ENCODE peak calls at places on chromosome 16, in nine cellular contexts. One of them, this sample, is unnamed.

GRCh38 chr16:56237451-56237930 is 46.2 kb downstream of the GNAO1 start:
- DNase-seq in activated CD4-positive, CD25-positive, alpha-beta regulatory T cell: no peak
- DNase-seq in GM06990: no peak
- DNase-seq in HFF-Myc: no peak
- DNase-seq in brain microvascular endothelial cell: no peak
- DNase-seq in activated CD4-positive, alpha-beta T cell treated with anti-CD3 and anti-CD28 coated beads, Interleukin-2, amount 50 U/mL, for 1 hour: no peak
- DNase-seq in HS-5: no peak
- DNase-seq in HTR-8/SVneo: no peak
- DNase-seq in activated naive CD8-positive, alpha-beta T cell treated with anti-CD3 and anti-CD28 coated beads, Interleukin-2, amount 50 U/mL, for 24 hours: no peak
- DNase-seq in this sample: no peak

GRCh38 chr16:81097230-81097629 is 1.0 kb upstream of the GCSH start:
- DNase-seq in activated CD4-positive, CD25-positive, alpha-beta regulatory T cell: no peak
- DNase-seq in GM06990: no peak
- DNase-seq in HFF-Myc: no peak
- DNase-seq in brain microvascular endothelial cell: no peak
- DNase-seq in activated CD4-positive, alpha-beta T cell treated with anti-CD3 and anti-CD28 coated beads, Interleukin-2, amount 50 U/mL, for 1 hour: no peak
- DNase-seq in HS-5: no peak
- DNase-seq in HTR-8/SVneo: no peak
- DNase-seq in activated naive CD8-positive, alpha-beta T cell treated with anti-CD3 and anti-CD28 coated beads, Interleukin-2, amount 50 U/mL, for 24 hours: no peak
- DNase-seq in this sample: no peak

GRCh38 chr16:66152841-66153525 is 213.5 kb upstream of the CDH5 start:
- DNase-seq in activated CD4-positive, CD25-positive, alpha-beta regulatory T cell: no peak
- DNase-seq in GM06990: no peak
- DNase-seq in HFF-Myc: no peak
- DNase-seq in brain microvascular endothelial cell: peak
- DNase-seq in activated CD4-positive, alpha-beta T cell treated with anti-CD3 and anti-CD28 coated beads, Interleukin-2, amount 50 U/mL, for 1 hour: no peak
- DNase-seq in HS-5: no peak
- DNase-seq in HTR-8/SVneo: no peak
- DNase-seq in activated naive CD8-positive, alpha-beta T cell treated with anti-CD3 and anti-CD28 coated beads, Interleukin-2, amount 50 U/mL, for 24 hours: no peak
- DNase-seq in this sample: peak

GRCh38 chr16:68275611-68276191 is 11.4 kb downstream of the SLC7A6 start:
- DNase-seq in activated CD4-positive, CD25-positive, alpha-beta regulatory T cell: no peak
- DNase-seq in GM06990: peak
- DNase-seq in HFF-Myc: no peak
- DNase-seq in brain microvascular endothelial cell: no peak
- DNase-seq in activated CD4-positive, alpha-beta T cell treated with anti-CD3 and anti-CD28 coated beads, Interleukin-2, amount 50 U/mL, for 1 hour: peak
- DNase-seq in HS-5: no peak
- DNase-seq in HTR-8/SVneo: no peak
- DNase-seq in activated naive CD8-positive, alpha-beta T cell treated with anti-CD3 and anti-CD28 coated beads, Interleukin-2, amount 50 U/mL, for 24 hours: no peak
- DNase-seq in this sample: no peak

GRCh38 chr16:23072084-23072599 is 77.1 kb downstream of the USP31 start:
- DNase-seq in activated CD4-positive, CD25-positive, alpha-beta regulatory T cell: no peak
- DNase-seq in GM06990: no peak
- DNase-seq in HFF-Myc: no peak
- DNase-seq in brain microvascular endothelial cell: peak
- DNase-seq in activated CD4-positive, alpha-beta T cell treated with anti-CD3 and anti-CD28 coated beads, Interleukin-2, amount 50 U/mL, for 1 hour: no peak
- DNase-seq in HS-5: no peak
- DNase-seq in HTR-8/SVneo: no peak
- DNase-seq in activated naive CD8-positive, alpha-beta T cell treated with anti-CD3 and anti-CD28 coated beads, Interleukin-2, amount 50 U/mL, for 24 hours: no peak
- DNase-seq in this sample: no peak

GRCh38 chr16:78303946-78304345 is 204.5 kb downstream of the WWOX start:
- DNase-seq in activated CD4-positive, CD25-positive, alpha-beta regulatory T cell: no peak
- DNase-seq in GM06990: no peak
- DNase-seq in HFF-Myc: no peak
- DNase-seq in brain microvascular endothelial cell: no peak
- DNase-seq in activated CD4-positive, alpha-beta T cell treated with anti-CD3 and anti-CD28 coated beads, Interleukin-2, amount 50 U/mL, for 1 hour: no peak
- DNase-seq in HS-5: no peak
- DNase-seq in HTR-8/SVneo: no peak
- DNase-seq in activated naive CD8-positive, alpha-beta T cell treated with anti-CD3 and anti-CD28 coated beads, Interleukin-2, amount 50 U/mL, for 24 hours: no peak
- DNase-seq in this sample: no peak

GRCh38 chr16:84446596-84447392 is 57.7 kb downstream of the MEAK7 start:
- DNase-seq in activated CD4-positive, CD25-positive, alpha-beta regulatory T cell: no peak
- DNase-seq in GM06990: no peak
- DNase-seq in HFF-Myc: no peak
- DNase-seq in brain microvascular endothelial cell: no peak
- DNase-seq in activated CD4-positive, alpha-beta T cell treated with anti-CD3 and anti-CD28 coated beads, Interleukin-2, amount 50 U/mL, for 1 hour: no peak
- DNase-seq in HS-5: no peak
- DNase-seq in HTR-8/SVneo: no peak
- DNase-seq in activated naive CD8-positive, alpha-beta T cell treated with anti-CD3 and anti-CD28 coated beads, Interleukin-2, amount 50 U/mL, for 24 hours: no peak
- DNase-seq in this sample: no peak

GRCh38 chr16:8854298-8854948 is 14.4 kb downstream of the CARHSP1 start:
- DNase-seq in activated CD4-positive, CD25-positive, alpha-beta regulatory T cell: no peak
- DNase-seq in GM06990: no peak
- DNase-seq in HFF-Myc: no peak
- DNase-seq in brain microvascular endothelial cell: no peak
- DNase-seq in activated CD4-positive, alpha-beta T cell treated with anti-CD3 and anti-CD28 coated beads, Interleukin-2, amount 50 U/mL, for 1 hour: no peak
- DNase-seq in HS-5: no peak
- DNase-seq in HTR-8/SVneo: no peak
- DNase-seq in activated naive CD8-positive, alpha-beta T cell treated with anti-CD3 and anti-CD28 coated beads, Interleukin-2, amount 50 U/mL, for 24 hours: no peak
- DNase-seq in this sample: no peak

GRCh38 chr16:89053725-89054029 is 40.0 kb upstream of the ACSF3 start:
- DNase-seq in activated CD4-positive, CD25-positive, alpha-beta regulatory T cell: no peak
- DNase-seq in GM06990: no peak
- DNase-seq in HFF-Myc: no peak
- DNase-seq in brain microvascular endothelial cell: no peak
- DNase-seq in activated CD4-positive, alpha-beta T cell treated with anti-CD3 and anti-CD28 coated beads, Interleukin-2, amount 50 U/mL, for 1 hour: no peak
- DNase-seq in HS-5: no peak
- DNase-seq in HTR-8/SVneo: no peak
- DNase-seq in activated naive CD8-positive, alpha-beta T cell treated with anti-CD3 and anti-CD28 coated beads, Interleukin-2, amount 50 U/mL, for 24 hours: no peak
- DNase-seq in this sample: no peak

GRCh38 chr16:88349903-88350900 is 32.6 kb upstream of the ZNF469 start:
- DNase-seq in activated CD4-positive, CD25-positive, alpha-beta regulatory T cell: no peak
- DNase-seq in GM06990: no peak
- DNase-seq in HFF-Myc: no peak
- DNase-seq in brain microvascular endothelial cell: no peak
- DNase-seq in activated CD4-positive, alpha-beta T cell treated with anti-CD3 and anti-CD28 coated beads, Interleukin-2, amount 50 U/mL, for 1 hour: no peak
- DNase-seq in HS-5: no peak
- DNase-seq in HTR-8/SVneo: no peak
- DNase-seq in activated naive CD8-positive, alpha-beta T cell treated with anti-CD3 and anti-CD28 coated beads, Interleukin-2, amount 50 U/mL, for 24 hours: no peak
- DNase-seq in this sample: no peak

GRCh38 chr16:9008335-9009260 is 44.9 kb upstream of the USP7 start:
- DNase-seq in activated CD4-positive, CD25-positive, alpha-beta regulatory T cell: peak
- DNase-seq in GM06990: peak
- DNase-seq in HFF-Myc: peak
- DNase-seq in brain microvascular endothelial cell: peak
- DNase-seq in activated CD4-positive, alpha-beta T cell treated with anti-CD3 and anti-CD28 coated beads, Interleukin-2, amount 50 U/mL, for 1 hour: peak
- DNase-seq in HS-5: no peak
- DNase-seq in HTR-8/SVneo: peak
- DNase-seq in activated naive CD8-positive, alpha-beta T cell treated with anti-CD3 and anti-CD28 coated beads, Interleukin-2, amount 50 U/mL, for 24 hours: peak
- DNase-seq in this sample: no peak

GRCh38 chr16:53598513-53599266 is 95.7 kb upstream of the AKTIP start:
- DNase-seq in activated CD4-positive, CD25-positive, alpha-beta regulatory T cell: no peak
- DNase-seq in GM06990: no peak
- DNase-seq in HFF-Myc: no peak
- DNase-seq in brain microvascular endothelial cell: no peak
- DNase-seq in activated CD4-positive, alpha-beta T cell treated with anti-CD3 and anti-CD28 coated beads, Interleukin-2, amount 50 U/mL, for 1 hour: no peak
- DNase-seq in HS-5: no peak
- DNase-seq in HTR-8/SVneo: no peak
- DNase-seq in activated naive CD8-positive, alpha-beta T cell treated with anti-CD3 and anti-CD28 coated beads, Interleukin-2, amount 50 U/mL, for 24 hours: no peak
- DNase-seq in this sample: no peak

GRCh38 chr16:80233097-80233835 is 307.5 kb upstream of the DYNLRB2 start:
- DNase-seq in activated CD4-positive, CD25-positive, alpha-beta regulatory T cell: no peak
- DNase-seq in GM06990: no peak
- DNase-seq in HFF-Myc: no peak
- DNase-seq in brain microvascular endothelial cell: peak
- DNase-seq in activated CD4-positive, alpha-beta T cell treated with anti-CD3 and anti-CD28 coated beads, Interleukin-2, amount 50 U/mL, for 1 hour: no peak
- DNase-seq in HS-5: no peak
- DNase-seq in HTR-8/SVneo: no peak
- DNase-seq in activated naive CD8-positive, alpha-beta T cell treated with anti-CD3 and anti-CD28 coated beads, Interleukin-2, amount 50 U/mL, for 24 hours: no peak
- DNase-seq in this sample: no peak

GRCh38 chr16:87960851-87961250 is 9.6 kb downstream of the BANP start:
- DNase-seq in activated CD4-positive, CD25-positive, alpha-beta regulatory T cell: no peak
- DNase-seq in GM06990: no peak
- DNase-seq in HFF-Myc: no peak
- DNase-seq in brain microvascular endothelial cell: no peak
- DNase-seq in activated CD4-positive, alpha-beta T cell treated with anti-CD3 and anti-CD28 coated beads, Interleukin-2, amount 50 U/mL, for 1 hour: no peak
- DNase-seq in HS-5: no peak
- DNase-seq in HTR-8/SVneo: no peak
- DNase-seq in activated naive CD8-positive, alpha-beta T cell treated with anti-CD3 and anti-CD28 coated beads, Interleukin-2, amount 50 U/mL, for 24 hours: no peak
- DNase-seq in this sample: no peak

GRCh38 chr16:88455610-88456355 is 2.7 kb downstream of the ZFPM1 start:
- DNase-seq in activated CD4-positive, CD25-positive, alpha-beta regulatory T cell: peak
- DNase-seq in GM06990: peak
- DNase-seq in HFF-Myc: no peak
- DNase-seq in brain microvascular endothelial cell: peak
- DNase-seq in activated CD4-positive, alpha-beta T cell treated with anti-CD3 and anti-CD28 coated beads, Interleukin-2, amount 50 U/mL, for 1 hour: peak
- DNase-seq in HS-5: no peak
- DNase-seq in HTR-8/SVneo: peak
- DNase-seq in activated naive CD8-positive, alpha-beta T cell treated with anti-CD3 and anti-CD28 coated beads, Interleukin-2, amount 50 U/mL, for 24 hours: peak
- DNase-seq in this sample: no peak

GRCh38 chr16:57781349-57781740 is 20.9 kb downstream of the KIFC3 start:
- DNase-seq in activated CD4-positive, CD25-positive, alpha-beta regulatory T cell: no peak
- DNase-seq in GM06990: no peak
- DNase-seq in HFF-Myc: no peak
- DNase-seq in brain microvascular endothelial cell: no peak
- DNase-seq in activated CD4-positive, alpha-beta T cell treated with anti-CD3 and anti-CD28 coated beads, Interleukin-2, amount 50 U/mL, for 1 hour: no peak
- DNase-seq in HS-5: no peak
- DNase-seq in HTR-8/SVneo: no peak
- DNase-seq in activated naive CD8-positive, alpha-beta T cell treated with anti-CD3 and anti-CD28 coated beads, Interleukin-2, amount 50 U/mL, for 24 hours: no peak
- DNase-seq in this sample: no peak

GRCh38 chr16:81718637-81719036 is 60.5 kb upstream of the PLCG2 start:
- DNase-seq in activated CD4-positive, CD25-positive, alpha-beta regulatory T cell: no peak
- DNase-seq in GM06990: no peak
- DNase-seq in HFF-Myc: no peak
- DNase-seq in brain microvascular endothelial cell: no peak
- DNase-seq in activated CD4-positive, alpha-beta T cell treated with anti-CD3 and anti-CD28 coated beads, Interleukin-2, amount 50 U/mL, for 1 hour: no peak
- DNase-seq in HS-5: no peak
- DNase-seq in HTR-8/SVneo: no peak
- DNase-seq in activated naive CD8-positive, alpha-beta T cell treated with anti-CD3 and anti-CD28 coated beads, Interleukin-2, amount 50 U/mL, for 24 hours: no peak
- DNase-seq in this sample: no peak

GRCh38 chr16:12729448-12729847 is 74.2 kb downstream of the CPPED1 start:
- DNase-seq in activated CD4-positive, CD25-positive, alpha-beta regulatory T cell: no peak
- DNase-seq in GM06990: no peak
- DNase-seq in HFF-Myc: peak
- DNase-seq in brain microvascular endothelial cell: peak
- DNase-seq in activated CD4-positive, alpha-beta T cell treated with anti-CD3 and anti-CD28 coated beads, Interleukin-2, amount 50 U/mL, for 1 hour: no peak
- DNase-seq in HS-5: peak
- DNase-seq in HTR-8/SVneo: no peak
- DNase-seq in activated naive CD8-positive, alpha-beta T cell treated with anti-CD3 and anti-CD28 coated beads, Interleukin-2, amount 50 U/mL, for 24 hours: no peak
- DNase-seq in this sample: peak

GRCh38 chr16:25747160-25747758 is 55.5 kb downstream of the HS3ST4 start:
- DNase-seq in activated CD4-positive, CD25-positive, alpha-beta regulatory T cell: no peak
- DNase-seq in GM06990: no peak
- DNase-seq in HFF-Myc: no peak
- DNase-seq in brain microvascular endothelial cell: no peak
- DNase-seq in activated CD4-positive, alpha-beta T cell treated with anti-CD3 and anti-CD28 coated beads, Interleukin-2, amount 50 U/mL, for 1 hour: no peak
- DNase-seq in HS-5: no peak
- DNase-seq in HTR-8/SVneo: no peak
- DNase-seq in activated naive CD8-positive, alpha-beta T cell treated with anti-CD3 and anti-CD28 coated beads, Interleukin-2, amount 50 U/mL, for 24 hours: peak
- DNase-seq in this sample: no peak

GRCh38 chr16:88380619-88381018 is 2.1 kb upstream of the ZNF469 start:
- DNase-seq in activated CD4-positive, CD25-positive, alpha-beta regulatory T cell: no peak
- DNase-seq in GM06990: no peak
- DNase-seq in HFF-Myc: no peak
- DNase-seq in brain microvascular endothelial cell: no peak
- DNase-seq in activated CD4-positive, alpha-beta T cell treated with anti-CD3 and anti-CD28 coated beads, Interleukin-2, amount 50 U/mL, for 1 hour: no peak
- DNase-seq in HS-5: no peak
- DNase-seq in HTR-8/SVneo: no peak
- DNase-seq in activated naive CD8-positive, alpha-beta T cell treated with anti-CD3 and anti-CD28 coated beads, Interleukin-2, amount 50 U/mL, for 24 hours: no peak
- DNase-seq in this sample: no peak

GRCh38 chr16:69935278-69935711 is 15.8 kb upstream of the CLEC18A start:
- DNase-seq in activated CD4-positive, CD25-positive, alpha-beta regulatory T cell: no peak
- DNase-seq in GM06990: no peak
- DNase-seq in HFF-Myc: no peak
- DNase-seq in brain microvascular endothelial cell: no peak
- DNase-seq in activated CD4-positive, alpha-beta T cell treated with anti-CD3 and anti-CD28 coated beads, Interleukin-2, amount 50 U/mL, for 1 hour: no peak
- DNase-seq in HS-5: no peak
- DNase-seq in HTR-8/SVneo: no peak
- DNase-seq in activated naive CD8-positive, alpha-beta T cell treated with anti-CD3 and anti-CD28 coated beads, Interleukin-2, amount 50 U/mL, for 24 hours: no peak
- DNase-seq in this sample: no peak

GRCh38 chr16:14369734-14370598 is 260.1 kb downstream of the PARN start:
- DNase-seq in activated CD4-positive, CD25-positive, alpha-beta regulatory T cell: no peak
- DNase-seq in GM06990: no peak
- DNase-seq in HFF-Myc: no peak
- DNase-seq in brain microvascular endothelial cell: no peak
- DNase-seq in activated CD4-positive, alpha-beta T cell treated with anti-CD3 and anti-CD28 coated beads, Interleukin-2, amount 50 U/mL, for 1 hour: no peak
- DNase-seq in HS-5: no peak
- DNase-seq in HTR-8/SVneo: no peak
- DNase-seq in activated naive CD8-positive, alpha-beta T cell treated with anti-CD3 and anti-CD28 coated beads, Interleukin-2, amount 50 U/mL, for 24 hours: no peak
- DNase-seq in this sample: no peak

GRCh38 chr16:74573622-74574021 is 33.3 kb downstream of the GLG1 start:
- DNase-seq in activated CD4-positive, CD25-positive, alpha-beta regulatory T cell: no peak
- DNase-seq in GM06990: no peak
- DNase-seq in HFF-Myc: no peak
- DNase-seq in brain microvascular endothelial cell: no peak
- DNase-seq in activated CD4-positive, alpha-beta T cell treated with anti-CD3 and anti-CD28 coated beads, Interleukin-2, amount 50 U/mL, for 1 hour: no peak
- DNase-seq in HS-5: no peak
- DNase-seq in HTR-8/SVneo: no peak
- DNase-seq in activated naive CD8-positive, alpha-beta T cell treated with anti-CD3 and anti-CD28 coated beads, Interleukin-2, amount 50 U/mL, for 24 hours: no peak
- DNase-seq in this sample: no peak

GRCh38 chr16:10114411-10114810 is 67.8 kb downstream of the GRIN2A start:
- DNase-seq in activated CD4-positive, CD25-positive, alpha-beta regulatory T cell: no peak
- DNase-seq in GM06990: no peak
- DNase-seq in HFF-Myc: no peak
- DNase-seq in brain microvascular endothelial cell: peak
- DNase-seq in activated CD4-positive, alpha-beta T cell treated with anti-CD3 and anti-CD28 coated beads, Interleukin-2, amount 50 U/mL, for 1 hour: no peak
- DNase-seq in HS-5: no peak
- DNase-seq in HTR-8/SVneo: no peak
- DNase-seq in activated naive CD8-positive, alpha-beta T cell treated with anti-CD3 and anti-CD28 coated beads, Interleukin-2, amount 50 U/mL, for 24 hours: no peak
- DNase-seq in this sample: no peak

GRCh38 chr16:57720142-57720575 is 15.4 kb upstream of the KATNB1 start:
- DNase-seq in activated CD4-positive, CD25-positive, alpha-beta regulatory T cell: no peak
- DNase-seq in GM06990: no peak
- DNase-seq in HFF-Myc: peak
- DNase-seq in brain microvascular endothelial cell: peak
- DNase-seq in activated CD4-positive, alpha-beta T cell treated with anti-CD3 and anti-CD28 coated beads, Interleukin-2, amount 50 U/mL, for 1 hour: peak
- DNase-seq in HS-5: no peak
- DNase-seq in HTR-8/SVneo: peak
- DNase-seq in activated naive CD8-positive, alpha-beta T cell treated with anti-CD3 and anti-CD28 coated beads, Interleukin-2, amount 50 U/mL, for 24 hours: peak
- DNase-seq in this sample: no peak

GRCh38 chr16:31273676-31274075 is 13.9 kb downstream of the ITGAM start:
- DNase-seq in activated CD4-positive, CD25-positive, alpha-beta regulatory T cell: no peak
- DNase-seq in GM06990: no peak
- DNase-seq in HFF-Myc: peak
- DNase-seq in brain microvascular endothelial cell: no peak
- DNase-seq in activated CD4-positive, alpha-beta T cell treated with anti-CD3 and anti-CD28 coated beads, Interleukin-2, amount 50 U/mL, for 1 hour: no peak
- DNase-seq in HS-5: no peak
- DNase-seq in HTR-8/SVneo: no peak
- DNase-seq in activated naive CD8-positive, alpha-beta T cell treated with anti-CD3 and anti-CD28 coated beads, Interleukin-2, amount 50 U/mL, for 24 hours: no peak
- DNase-seq in this sample: no peak

GRCh38 chr16:80015566-80015965 is 415.0 kb upstream of the MAF start:
- DNase-seq in activated CD4-positive, CD25-positive, alpha-beta regulatory T cell: no peak
- DNase-seq in GM06990: no peak
- DNase-seq in HFF-Myc: peak
- DNase-seq in brain microvascular endothelial cell: peak
- DNase-seq in activated CD4-positive, alpha-beta T cell treated with anti-CD3 and anti-CD28 coated beads, Interleukin-2, amount 50 U/mL, for 1 hour: no peak
- DNase-seq in HS-5: no peak
- DNase-seq in HTR-8/SVneo: no peak
- DNase-seq in activated naive CD8-positive, alpha-beta T cell treated with anti-CD3 and anti-CD28 coated beads, Interleukin-2, amount 50 U/mL, for 24 hours: no peak
- DNase-seq in this sample: no peak

GRCh38 chr16:66740010-66740409 is 11.4 kb downstream of the DYNC1LI2 start:
- DNase-seq in activated CD4-positive, CD25-positive, alpha-beta regulatory T cell: no peak
- DNase-seq in GM06990: no peak
- DNase-seq in HFF-Myc: no peak
- DNase-seq in brain microvascular endothelial cell: no peak
- DNase-seq in activated CD4-positive, alpha-beta T cell treated with anti-CD3 and anti-CD28 coated beads, Interleukin-2, amount 50 U/mL, for 1 hour: peak
- DNase-seq in HS-5: no peak
- DNase-seq in HTR-8/SVneo: peak
- DNase-seq in activated naive CD8-positive, alpha-beta T cell treated with anti-CD3 and anti-CD28 coated beads, Interleukin-2, amount 50 U/mL, for 24 hours: peak
- DNase-seq in this sample: no peak

GRCh38 chr16:31451681-31452351 is 7.5 kb upstream of the ARMC5 start:
- DNase-seq in activated CD4-positive, CD25-positive, alpha-beta regulatory T cell: no peak
- DNase-seq in GM06990: no peak
- DNase-seq in HFF-Myc: no peak
- DNase-seq in brain microvascular endothelial cell: peak
- DNase-seq in activated CD4-positive, alpha-beta T cell treated with anti-CD3 and anti-CD28 coated beads, Interleukin-2, amount 50 U/mL, for 1 hour: no peak
- DNase-seq in HS-5: peak
- DNase-seq in HTR-8/SVneo: peak
- DNase-seq in activated naive CD8-positive, alpha-beta T cell treated with anti-CD3 and anti-CD28 coated beads, Interleukin-2, amount 50 U/mL, for 24 hours: no peak
- DNase-seq in this sample: no peak

GRCh38 chr16:72189865-72190371 is 18.0 kb upstream of the PMFBP1 start:
- DNase-seq in activated CD4-positive, CD25-positive, alpha-beta regulatory T cell: no peak
- DNase-seq in GM06990: no peak
- DNase-seq in HFF-Myc: no peak
- DNase-seq in brain microvascular endothelial cell: peak
- DNase-seq in activated CD4-positive, alpha-beta T cell treated with anti-CD3 and anti-CD28 coated beads, Interleukin-2, amount 50 U/mL, for 1 hour: no peak
- DNase-seq in HS-5: peak
- DNase-seq in HTR-8/SVneo: peak
- DNase-seq in activated naive CD8-positive, alpha-beta T cell treated with anti-CD3 and anti-CD28 coated beads, Interleukin-2, amount 50 U/mL, for 24 hours: no peak
- DNase-seq in this sample: no peak

GRCh38 chr16:80968386-80969113 is 38.1 kb downstream of the CMC2 start:
- DNase-seq in activated CD4-positive, CD25-positive, alpha-beta regulatory T cell: no peak
- DNase-seq in GM06990: no peak
- DNase-seq in HFF-Myc: no peak
- DNase-seq in brain microvascular endothelial cell: peak
- DNase-seq in activated CD4-positive, alpha-beta T cell treated with anti-CD3 and anti-CD28 coated beads, Interleukin-2, amount 50 U/mL, for 1 hour: no peak
- DNase-seq in HS-5: no peak
- DNase-seq in HTR-8/SVneo: no peak
- DNase-seq in activated naive CD8-positive, alpha-beta T cell treated with anti-CD3 and anti-CD28 coated beads, Interleukin-2, amount 50 U/mL, for 24 hours: no peak
- DNase-seq in this sample: no peak

This sample was measured in BJ.